ENCODE peak calls at places on chromosomes 6 and 20, in nine cellular contexts. One of them, this sample, is unnamed. For H3K9me3, the result is how much of the 10 kb centered on the place peaks cover.

GRCh38 chr6:157235600-157236039 is 87.7 kb downstream of the TMEM242 start:
- DNase-seq in body of pancreas: peak
- DNase-seq in fibroblast of lung: peak
- DNase-seq in suprapubic skin: peak
- DNase-seq in colonic mucosa: peak
- DNase-seq in MM.1S: peak
- DNase-seq in OCI-LY7: no peak
- DNase-seq in IMR-90: peak
- DNase-seq in heart right ventricle: peak
- DNase-seq in this sample: no peak

GRCh38 chr20:23548408-23548807 is 19.9 kb downstream of the CST9L start:
- DNase-seq in body of pancreas: no peak
- DNase-seq in fibroblast of lung: no peak
- DNase-seq in suprapubic skin: no peak
- DNase-seq in colonic mucosa: no peak
- DNase-seq in MM.1S: no peak
- DNase-seq in OCI-LY7: no peak
- DNase-seq in IMR-90: no peak
- DNase-seq in heart right ventricle: no peak
- DNase-seq in this sample: no peak

GRCh38 chr6:16903470-16903869 is 142.2 kb upstream of the ATXN1 start:
- DNase-seq in body of pancreas: no peak
- DNase-seq in fibroblast of lung: peak
- DNase-seq in suprapubic skin: no peak
- DNase-seq in colonic mucosa: no peak
- DNase-seq in MM.1S: no peak
- DNase-seq in OCI-LY7: no peak
- DNase-seq in IMR-90: peak
- DNase-seq in heart right ventricle: no peak
- DNase-seq in this sample: no peak

GRCh38 chr6:12150812-12151432 is 138.8 kb downstream of the HIVEP1 start:
- DNase-seq in body of pancreas: peak
- DNase-seq in fibroblast of lung: no peak
- DNase-seq in suprapubic skin: no peak
- DNase-seq in colonic mucosa: peak
- DNase-seq in MM.1S: no peak
- DNase-seq in OCI-LY7: peak
- DNase-seq in IMR-90: no peak
- DNase-seq in heart right ventricle: no peak
- DNase-seq in this sample: peak

GRCh38 chr20:57440678-57441509 is 49.7 kb downstream of the RBM38 start:
- DNase-seq in body of pancreas: peak
- DNase-seq in fibroblast of lung: peak
- DNase-seq in suprapubic skin: peak
- DNase-seq in colonic mucosa: peak
- DNase-seq in MM.1S: no peak
- DNase-seq in OCI-LY7: no peak
- DNase-seq in IMR-90: peak
- DNase-seq in heart right ventricle: peak
- DNase-seq in this sample: no peak

GRCh38 chr20:59819496-59820203 is 113.8 kb downstream of the SYCP2 start:
- DNase-seq in body of pancreas: no peak
- DNase-seq in fibroblast of lung: no peak
- DNase-seq in suprapubic skin: peak
- DNase-seq in colonic mucosa: peak
- DNase-seq in MM.1S: no peak
- DNase-seq in OCI-LY7: no peak
- DNase-seq in IMR-90: no peak
- DNase-seq in heart right ventricle: no peak
- DNase-seq in this sample: no peak

GRCh38 chr6:73302339-73302738 is 39.3 kb upstream of the KHDC1 start:
- DNase-seq in body of pancreas: no peak
- DNase-seq in fibroblast of lung: no peak
- DNase-seq in suprapubic skin: no peak
- DNase-seq in colonic mucosa: no peak
- DNase-seq in MM.1S: no peak
- DNase-seq in OCI-LY7: no peak
- DNase-seq in IMR-90: no peak
- DNase-seq in heart right ventricle: no peak
- DNase-seq in this sample: no peak

GRCh38 chr6:143188292-143188691 is 127.6 kb downstream of the AIG1 start:
- DNase-seq in body of pancreas: no peak
- DNase-seq in fibroblast of lung: no peak
- DNase-seq in suprapubic skin: no peak
- DNase-seq in colonic mucosa: no peak
- DNase-seq in MM.1S: no peak
- DNase-seq in OCI-LY7: no peak
- DNase-seq in IMR-90: no peak
- DNase-seq in heart right ventricle: no peak
- DNase-seq in this sample: no peak

GRCh38 chr6:133701633-133702331 is 187.1 kb upstream of the TCF21 start:
- DNase-seq in body of pancreas: no peak
- DNase-seq in fibroblast of lung: peak
- DNase-seq in suprapubic skin: no peak
- DNase-seq in colonic mucosa: no peak
- DNase-seq in MM.1S: no peak
- DNase-seq in OCI-LY7: no peak
- DNase-seq in IMR-90: peak
- DNase-seq in heart right ventricle: peak
- DNase-seq in this sample: no peak

GRCh38 chr6:11500008-11500407 is 37.5 kb upstream of the TMEM170B start:
- DNase-seq in body of pancreas: no peak
- DNase-seq in fibroblast of lung: peak
- DNase-seq in suprapubic skin: no peak
- DNase-seq in colonic mucosa: no peak
- DNase-seq in MM.1S: no peak
- DNase-seq in OCI-LY7: no peak
- DNase-seq in IMR-90: peak
- DNase-seq in heart right ventricle: no peak
- DNase-seq in this sample: no peak

GRCh38 chr6:108200631-108201030 is 34.8 kb downstream of the NR2E1 start:
- DNase-seq in body of pancreas: no peak
- DNase-seq in fibroblast of lung: peak
- DNase-seq in suprapubic skin: no peak
- DNase-seq in colonic mucosa: no peak
- DNase-seq in MM.1S: no peak
- DNase-seq in OCI-LY7: no peak
- DNase-seq in IMR-90: peak
- DNase-seq in heart right ventricle: no peak
- DNase-seq in this sample: no peak

GRCh38 chr6:165770430-165771082 is 107.5 kb upstream of the PDE10A start:
- DNase-seq in body of pancreas: no peak
- DNase-seq in fibroblast of lung: no peak
- DNase-seq in suprapubic skin: no peak
- DNase-seq in colonic mucosa: no peak
- DNase-seq in MM.1S: no peak
- DNase-seq in OCI-LY7: no peak
- DNase-seq in IMR-90: peak
- DNase-seq in heart right ventricle: no peak
- DNase-seq in this sample: no peak

DNA sequence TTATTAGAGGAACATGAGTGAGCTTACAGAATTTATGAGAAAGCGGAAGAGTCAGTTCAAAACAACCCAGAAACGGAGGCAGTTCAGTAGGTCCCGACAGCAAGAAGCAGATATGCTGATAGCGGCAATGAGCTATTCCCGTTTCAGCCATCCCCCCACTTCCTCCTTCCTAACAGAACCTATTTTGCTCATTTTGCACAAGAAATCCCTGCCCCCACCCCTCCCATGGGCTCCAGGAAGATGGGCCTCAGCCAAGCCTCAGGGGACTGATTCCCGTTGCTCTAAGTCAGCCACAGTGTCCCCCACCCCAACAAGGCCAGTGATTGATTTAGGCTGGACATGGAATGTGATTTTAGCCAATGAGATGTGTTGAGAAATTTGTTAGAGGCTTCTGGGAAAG is 157.5 kb downstream of the CEBPB start:
- DNase-seq in body of pancreas: peak
- DNase-seq in fibroblast of lung: no peak
- DNase-seq in suprapubic skin: no peak
- DNase-seq in colonic mucosa: no peak
- DNase-seq in MM.1S: no peak
- DNase-seq in OCI-LY7: no peak
- DNase-seq in IMR-90: no peak
- DNase-seq in heart right ventricle: peak
- DNase-seq in this sample: no peak
- H3K27ac ChIP-seq in body of pancreas: no peak
- H3K27ac ChIP-seq in fibroblast of lung: no peak
- H3K27ac ChIP-seq in suprapubic skin: peak
- H3K27ac ChIP-seq in colonic mucosa: peak
- H3K27ac ChIP-seq in MM.1S: no peak
- H3K27ac ChIP-seq in OCI-LY7: no peak
- H3K27ac ChIP-seq in IMR-90: no peak
- H3K27ac ChIP-seq in heart right ventricle: no peak
- H3K27ac ChIP-seq in this sample: no peak

GRCh38 chr20:16441526-16442164 is 131.6 kb downstream of the KIF16B start:
- DNase-seq in body of pancreas: no peak
- DNase-seq in fibroblast of lung: no peak
- DNase-seq in suprapubic skin: no peak
- DNase-seq in colonic mucosa: no peak
- DNase-seq in MM.1S: no peak
- DNase-seq in OCI-LY7: no peak
- DNase-seq in IMR-90: no peak
- DNase-seq in heart right ventricle: no peak
- DNase-seq in this sample: no peak

GRCh38 chr20:16445482-16445881 is 127.8 kb downstream of the KIF16B start:
- DNase-seq in body of pancreas: no peak
- DNase-seq in fibroblast of lung: no peak
- DNase-seq in suprapubic skin: no peak
- DNase-seq in colonic mucosa: no peak
- DNase-seq in MM.1S: no peak
- DNase-seq in OCI-LY7: no peak
- DNase-seq in IMR-90: no peak
- DNase-seq in heart right ventricle: no peak
- DNase-seq in this sample: no peak

GRCh38 chr20:16446246-16446645 is 127.0 kb downstream of the KIF16B start:
- DNase-seq in body of pancreas: no peak
- DNase-seq in fibroblast of lung: no peak
- DNase-seq in suprapubic skin: no peak
- DNase-seq in colonic mucosa: no peak
- DNase-seq in MM.1S: no peak
- DNase-seq in OCI-LY7: no peak
- DNase-seq in IMR-90: no peak
- DNase-seq in heart right ventricle: no peak
- DNase-seq in this sample: no peak

GRCh38 chr20:16444056-16444777 is 129.0 kb downstream of the KIF16B start:
- DNase-seq in body of pancreas: peak
- DNase-seq in fibroblast of lung: peak
- DNase-seq in suprapubic skin: no peak
- DNase-seq in colonic mucosa: no peak
- DNase-seq in MM.1S: no peak
- DNase-seq in OCI-LY7: no peak
- DNase-seq in IMR-90: peak
- DNase-seq in heart right ventricle: no peak
- DNase-seq in this sample: no peak
- H3K9me3 ChIP-seq in body of pancreas: under half
- H3K9me3 ChIP-seq in fibroblast of lung: under half
- H3K9me3 ChIP-seq in suprapubic skin: under half
- H3K9me3 ChIP-seq in colonic mucosa: under half
- H3K9me3 ChIP-seq in MM.1S: under half
- H3K9me3 ChIP-seq in OCI-LY7: under half
- H3K9me3 ChIP-seq in IMR-90: under half
- H3K9me3 ChIP-seq in heart right ventricle: under half
- H3K9me3 ChIP-seq in this sample: under half

GRCh38 chr6:20060252-20060651 is 152.0 kb downstream of the MBOAT1 start:
- DNase-seq in body of pancreas: no peak
- DNase-seq in fibroblast of lung: no peak
- DNase-seq in suprapubic skin: no peak
- DNase-seq in colonic mucosa: no peak
- DNase-seq in MM.1S: no peak
- DNase-seq in OCI-LY7: no peak
- DNase-seq in IMR-90: no peak
- DNase-seq in heart right ventricle: no peak
- DNase-seq in this sample: no peak

GRCh38 chr6:20056350-20056992 is 155.8 kb downstream of the MBOAT1 start:
- DNase-seq in body of pancreas: peak
- DNase-seq in fibroblast of lung: peak
- DNase-seq in suprapubic skin: no peak
- DNase-seq in colonic mucosa: no peak
- DNase-seq in MM.1S: peak
- DNase-seq in OCI-LY7: peak
- DNase-seq in IMR-90: peak
- DNase-seq in heart right ventricle: no peak
- DNase-seq in this sample: no peak

GRCh38 chr6:20058912-20059311 is 153.4 kb downstream of the MBOAT1 start:
- DNase-seq in body of pancreas: no peak
- DNase-seq in fibroblast of lung: no peak
- DNase-seq in suprapubic skin: no peak
- DNase-seq in colonic mucosa: no peak
- DNase-seq in MM.1S: no peak
- DNase-seq in OCI-LY7: no peak
- DNase-seq in IMR-90: no peak
- DNase-seq in heart right ventricle: no peak
- DNase-seq in this sample: no peak

GRCh38 chr6:20061952-20062351 is 150.3 kb downstream of the MBOAT1 start:
- DNase-seq in body of pancreas: no peak
- DNase-seq in fibroblast of lung: no peak
- DNase-seq in suprapubic skin: no peak
- DNase-seq in colonic mucosa: no peak
- DNase-seq in MM.1S: peak
- DNase-seq in OCI-LY7: no peak
- DNase-seq in IMR-90: no peak
- DNase-seq in heart right ventricle: no peak
- DNase-seq in this sample: no peak
- TF ChIP-seq CTCF in body of pancreas: no peak
- TF ChIP-seq CTCF in fibroblast of lung: no peak
- TF ChIP-seq CTCF in suprapubic skin: no peak
- TF ChIP-seq CTCF in colonic mucosa: no peak
- TF ChIP-seq CTCF in MM.1S: no peak
- TF ChIP-seq CTCF in OCI-LY7: no peak
- TF ChIP-seq CTCF in IMR-90: no peak
- TF ChIP-seq CTCF in heart right ventricle: no peak
- TF ChIP-seq CTCF in this sample: no peak

GRCh38 chr20:10357061-10357708 is 76.8 kb downstream of the MKKS start:
- DNase-seq in body of pancreas: no peak
- DNase-seq in fibroblast of lung: no peak
- DNase-seq in suprapubic skin: no peak
- DNase-seq in colonic mucosa: no peak
- DNase-seq in MM.1S: no peak
- DNase-seq in OCI-LY7: no peak
- DNase-seq in IMR-90: no peak
- DNase-seq in heart right ventricle: no peak
- DNase-seq in this sample: no peak

GRCh38 chr20:10349118-10349517 is 84.9 kb downstream of the MKKS start:
- DNase-seq in body of pancreas: no peak
- DNase-seq in fibroblast of lung: no peak
- DNase-seq in suprapubic skin: no peak
- DNase-seq in colonic mucosa: no peak
- DNase-seq in MM.1S: no peak
- DNase-seq in OCI-LY7: no peak
- DNase-seq in IMR-90: no peak
- DNase-seq in heart right ventricle: no peak
- DNase-seq in this sample: no peak

GRCh38 chr20:10356628-10357027 is 77.4 kb downstream of the MKKS start:
- DNase-seq in body of pancreas: no peak
- DNase-seq in fibroblast of lung: no peak
- DNase-seq in suprapubic skin: no peak
- DNase-seq in colonic mucosa: no peak
- DNase-seq in MM.1S: no peak
- DNase-seq in OCI-LY7: no peak
- DNase-seq in IMR-90: no peak
- DNase-seq in heart right ventricle: no peak
- DNase-seq in this sample: no peak

GRCh38 chr20:10350188-10350842 is 83.7 kb downstream of the MKKS start:
- DNase-seq in body of pancreas: no peak
- DNase-seq in fibroblast of lung: no peak
- DNase-seq in suprapubic skin: no peak
- DNase-seq in colonic mucosa: no peak
- DNase-seq in MM.1S: no peak
- DNase-seq in OCI-LY7: no peak
- DNase-seq in IMR-90: no peak
- DNase-seq in heart right ventricle: no peak
- DNase-seq in this sample: no peak

GRCh38 chr20:10352934-10353866 is 80.8 kb downstream of the MKKS start:
- DNase-seq in body of pancreas: no peak
- DNase-seq in fibroblast of lung: peak
- DNase-seq in suprapubic skin: no peak
- DNase-seq in colonic mucosa: no peak
- DNase-seq in MM.1S: no peak
- DNase-seq in OCI-LY7: no peak
- DNase-seq in IMR-90: no peak
- DNase-seq in heart right ventricle: no peak
- DNase-seq in this sample: no peak
- H3K27ac ChIP-seq in body of pancreas: no peak
- H3K27ac ChIP-seq in fibroblast of lung: no peak
- H3K27ac ChIP-seq in suprapubic skin: no peak
- H3K27ac ChIP-seq in colonic mucosa: no peak
- H3K27ac ChIP-seq in MM.1S: no peak
- H3K27ac ChIP-seq in OCI-LY7: no peak
- H3K27ac ChIP-seq in IMR-90: no peak
- H3K27ac ChIP-seq in heart right ventricle: no peak
- H3K27ac ChIP-seq in this sample: no peak

This sample was measured in CD8-positive, alpha-beta T cell.